ENCODE peak calls at places on chromosomes 3 and 15, in eight cellular contexts. I is PC-3, J is substantia nigra, W is fibroblast of gingiva, A is KG1, G is GM20000, U is GM03348, M is RWPE1. L is an unnamed sample.
A peak's percentile ranks its signal among the peaks of the same experiment; 100 is the strongest.

GRCh38 chr3:115062412-115062956 is 84.6 kb downstream of the ZBTB20 start:
- DNase-seq in I (peak; percentile 69), M (peak; percentile 14), W (peak; percentile 32), J (no peak), A (no peak), G (no peak), U (peak; percentile 60), L (peak; percentile 47)

GRCh38 chr15:97745481-97746071 is 214.9 kb upstream of the ARRDC4 start:
- DNase-seq in M (peak; percentile 43), J (no peak), W (no peak), U (no peak), I (peak; percentile 38), G (peak; percentile 29), A (peak; percentile 39), L (no peak)

GRCh38 chr15:67884514-67885225 is 44.8 kb upstream of the RNU6-1 start:
- DNase-seq in G (peak; percentile 59), J (peak; percentile 66), U (peak; percentile 84), A (peak; percentile 35), W (peak; percentile 32), M (peak; percentile 89), I (peak; percentile 37), L (peak; percentile 16)

GRCh38 chr3:119401502-119402440 is 61.6 kb downstream of the TMEM39A start:
- DNase-seq in I (no peak), A (no peak), U (no peak), W (no peak), G (peak; percentile 17), M (no peak), J (no peak), L (no peak)

GRCh38 chr3:115239717-115240116 is 92.6 kb upstream of the ZBTB20 start:
- DNase-seq in J (peak; percentile 4), A (no peak), W (peak; percentile 69), I (peak; percentile 95), G (no peak), M (peak; percentile 86), U (peak; percentile 76), L (peak; percentile 93)

GRCh38 chr15:101019351-101019750 is 100.2 kb downstream of the LRRK1 start:
- DNase-seq in M (no peak), U (no peak), G (no peak), I (no peak), A (no peak), J (no peak), W (no peak), L (no peak)

GRCh38 chr3:156819842-156820686 is 6.1 kb upstream of the LEKR1 start:
- DNase-seq in I (no peak), W (no peak), U (peak; percentile 35), A (no peak), M (no peak), J (no peak), G (no peak), L (peak; percentile 21)

GRCh38 chr15:77104155-77104554 is 33.2 kb upstream of the TSPAN3 start:
- DNase-seq in A (no peak), J (no peak), I (no peak), W (peak; percentile 17), U (peak; percentile 87), G (no peak), M (no peak), L (peak; percentile 8)

GRCh38 chr3:10320320-10320677 is 613 bp downstream of the SEC13 start:
- DNase-seq in M (no peak), U (no peak), I (no peak), A (no peak), G (no peak), J (no peak), W (no peak), L (no peak)

GRCh38 chr3:21634112-21634511 is 116.9 kb downstream of the ZNF385D start:
- DNase-seq in I (no peak), G (no peak), U (no peak), M (no peak), A (no peak), J (no peak), W (no peak), L (no peak)

GRCh38 chr15:50452927-50453326 is 28.7 kb downstream of the USP8 start:
- DNase-seq in G (no peak), A (no peak), I (no peak), U (peak; percentile 63), M (no peak), W (peak; percentile 75), J (no peak), L (no peak)

GRCh38 chr15:73800662-73801345 is 47.7 kb upstream of the INSYN1 start:
- DNase-seq in M (peak; percentile 80), I (peak; percentile 46), A (no peak), G (no peak), J (peak; percentile 48), W (peak; percentile 64), U (peak; percentile 90), L (peak; percentile 66)

GRCh38 chr3:78887029-78887428 is 880.8 kb downstream of the ROBO1 start:
- DNase-seq in M (peak; percentile 20), J (no peak), G (no peak), A (no peak), W (peak; percentile 45), U (peak; percentile 47), I (no peak), L (peak; percentile 25)

GRCh38 chr15:46644493-46645481 is 1010.0 kb downstream of the SQOR start:
- DNase-seq in J (no peak), U (no peak), M (no peak), I (no peak), G (no peak), A (no peak), W (no peak), L (no peak)

GRCh38 chr3:126418256-126418530 is 23.5 kb downstream of the CFAP100 start:
- DNase-seq in W (no peak), M (no peak), J (no peak), A (no peak), U (no peak), G (no peak), I (no peak), L (no peak)

GRCh38 chr3:122671543-122671942 is 9.1 kb upstream of the PARP14 start:
- DNase-seq in J (no peak), I (no peak), G (no peak), M (no peak), W (no peak), A (no peak), U (no peak), L (no peak)

GRCh38 chr3:188772886-188773285 is 398.9 kb upstream of the TPRG1 start:
- DNase-seq in U (peak; percentile 49), W (peak; percentile 44), I (peak; percentile 64), A (no peak), J (no peak), G (no peak), M (no peak), L (peak; percentile 33)